ENCODE peak calls at places on chromosomes 13 and 19, in five cellular contexts. I, J, W, G and M are unnamed samples. For H3K4me1 and H3K9me3, the result is how much of the 10 kb centered on the place peaks cover.

GRCh38 chr13:51534075-51534817 is 50.0 kb upstream of the WDFY2 start:
- DNase-seq in I (peak), J (peak), W (no peak), G (no peak), M (no peak)

GRCh38 chr13:106814389-106814903 is 246.5 kb upstream of the ARGLU1 start:
- DNase-seq in I (no peak), J (no peak), W (no peak), G (no peak), M (no peak)

GRCh38 chr13:84896128-84896527 is 903.1 kb downstream of the SLITRK6 start:
- DNase-seq in I (peak), J (no peak), W (no peak), G (peak), M (peak)

GRCh38 chr19:10107817-10108367 is 1.7 kb downstream of the PPAN start:
- DNase-seq in I (no peak), J (no peak), W (no peak), G (no peak), M (no peak)

GRCh38 chr19:17762505-17763229 is 11.4 kb downstream of the FCHO1 start:
- DNase-seq in I (peak), J (no peak), W (no peak), G (peak), M (no peak)

GRCh38 chr19:33212773-33213172 is 12.9 kb downstream of the SLC7A10 start:
- DNase-seq in I (no peak), J (no peak), W (no peak), G (no peak), M (no peak)

GRCh38 chr13:102877285-102877684 is 31.5 kb downstream of the ERCC5 start:
- DNase-seq in I (no peak), J (no peak), W (no peak), G (no peak), M (no peak)

GRCh38 chr13:101343128-101343787 is 73.0 kb downstream of the NALCN start:
- DNase-seq in I (no peak), J (no peak), W (no peak), G (no peak), M (no peak)

GRCh38 chr19:19067276-19068072 is 3.7 kb downstream of the SLC25A42 start:
- DNase-seq in I (no peak), J (no peak), W (no peak), G (no peak), M (no peak)

GRCh38 chr13:62014299-62014698 is 598.6 kb upstream of the PCDH20 start:
- DNase-seq in I (no peak), J (no peak), W (no peak), G (no peak), M (peak)

GRCh38 chr13:20667857-20668256 is 35.6 kb upstream of the IL17D start:
- DNase-seq in I (no peak), J (no peak), W (no peak), G (no peak), M (no peak)

GRCh38 chr13:94351292-94352000 is 128.0 kb downstream of the DCT start:
- DNase-seq in I (no peak), J (no peak), W (no peak), G (no peak), M (no peak)

GRCh38 chr13:20446900-20447299 is 78.8 kb downstream of the CRYL1 start:
- DNase-seq in I (no peak), J (no peak), W (no peak), G (no peak), M (no peak)

GRCh38 chr19:35846038-35846668 is 6.2 kb downstream of the NPHS1 start:
- DNase-seq in I (peak), J (no peak), W (no peak), G (peak), M (no peak)

GRCh38 chr13:84607614-84608013 is 725.3 kb upstream of the SLITRK1 start:
- DNase-seq in I (no peak), J (no peak), W (no peak), G (no peak), M (no peak)

GRCh38 chr19:55095260-55096060 is 19.8 kb downstream of the EPS8L1 start:
- DNase-seq in I (no peak), J (no peak), W (no peak), G (peak), M (peak)

GRCh38 chr13:86945596-86945995 is 725.6 kb upstream of the SLITRK5 start:
- DNase-seq in I (no peak), J (no peak), W (no peak), G (no peak), M (no peak)

GRCh38 chr19:12364391-12365093 is 941 bp downstream of the ZNF442 start:
- DNase-seq in I (peak), J (no peak), W (peak), G (peak), M (no peak)

GRCh38 chr13:23510979-23511735 is 59.1 kb upstream of the TNFRSF19 start:
- DNase-seq in I (peak), J (no peak), W (no peak), G (peak), M (peak)

GRCh38 chr19:9306443-9306842 is 3.2 kb downstream of the ZNF699 start:
- DNase-seq in I (no peak), J (no peak), W (no peak), G (no peak), M (no peak)

GRCh38 chr19:34666200-34666957 is 10.6 kb downstream of the SCGB2B2 start:
- DNase-seq in I (no peak), J (no peak), W (no peak), G (no peak), M (no peak)

GRCh38 chr19:29259867-29260281 is 46.9 kb upstream of the UQCRFS1 start:
- DNase-seq in I (no peak), J (no peak), W (no peak), G (no peak), M (no peak)

GRCh38 chr19:54918499-54918898 is 12.6 kb downstream of the NCR1 start:
- DNase-seq in I (no peak), J (no peak), W (no peak), G (peak), M (no peak)

GRCh38 chr19:44582581-44583265 is 30.6 kb upstream of the IGSF23 start:
- DNase-seq in I (peak), J (no peak), W (no peak), G (peak), M (peak)

GRCh38 chr19:32631381-32631780 is 43.6 kb downstream of the ANKRD27 start:
- DNase-seq in I (no peak), J (no peak), W (no peak), G (peak), M (no peak)

GRCh38 chr13:42707596-42707995 is 73.8 kb upstream of the FAM216B start:
- DNase-seq in I (no peak), J (no peak), W (no peak), G (no peak), M (no peak)

DNA sequence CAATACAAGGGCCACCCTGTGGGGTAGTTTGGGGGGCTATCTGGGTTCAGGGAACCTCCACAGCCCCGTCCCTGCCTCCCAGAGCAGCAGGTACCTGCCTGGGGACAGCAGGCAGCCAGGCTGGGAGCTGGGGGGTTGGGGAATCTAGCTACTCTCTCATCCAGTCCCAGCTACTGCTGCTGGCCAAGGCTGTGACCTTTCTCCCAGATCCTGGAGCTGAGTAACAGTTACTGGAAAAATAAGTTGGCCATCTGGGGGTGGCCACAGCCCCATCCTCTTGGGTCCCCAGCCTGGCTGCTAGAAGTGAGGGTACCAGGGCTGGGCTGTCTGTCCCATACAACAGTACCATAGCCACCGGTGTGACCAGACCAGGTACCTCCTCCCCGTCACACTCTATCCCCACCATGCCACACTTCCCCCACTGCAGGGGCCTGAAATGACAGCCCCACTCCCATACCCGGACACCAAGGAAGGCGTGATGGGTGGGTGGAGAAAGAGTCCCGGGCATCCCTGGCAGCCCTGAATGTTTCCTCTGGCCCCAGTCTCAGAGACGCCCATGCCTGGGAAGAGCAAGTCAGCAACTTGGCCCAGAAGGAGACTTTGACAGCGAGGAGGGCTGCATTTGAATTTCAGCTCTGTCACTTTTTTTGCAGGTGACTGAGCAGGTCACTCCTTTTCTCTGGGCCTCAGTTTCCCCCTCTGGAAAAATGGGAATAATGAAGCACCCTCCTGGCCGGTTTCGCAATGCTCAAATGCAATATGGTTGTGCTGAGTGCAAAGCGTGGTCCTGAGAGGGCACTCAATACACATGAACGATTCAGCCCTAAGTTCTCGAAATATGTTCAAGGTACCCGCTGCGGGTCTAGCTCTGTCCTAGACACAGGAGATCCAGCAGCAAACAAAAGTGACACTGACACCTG is 30.7 kb upstream of the NFIC start:
- DNase-seq in I (peak), J (no peak), W (peak), G (no peak), M (no peak)
- H3K4me1 ChIP-seq in I (under half), J (under half), W (under half), G (under half), M (under half)

DNA sequence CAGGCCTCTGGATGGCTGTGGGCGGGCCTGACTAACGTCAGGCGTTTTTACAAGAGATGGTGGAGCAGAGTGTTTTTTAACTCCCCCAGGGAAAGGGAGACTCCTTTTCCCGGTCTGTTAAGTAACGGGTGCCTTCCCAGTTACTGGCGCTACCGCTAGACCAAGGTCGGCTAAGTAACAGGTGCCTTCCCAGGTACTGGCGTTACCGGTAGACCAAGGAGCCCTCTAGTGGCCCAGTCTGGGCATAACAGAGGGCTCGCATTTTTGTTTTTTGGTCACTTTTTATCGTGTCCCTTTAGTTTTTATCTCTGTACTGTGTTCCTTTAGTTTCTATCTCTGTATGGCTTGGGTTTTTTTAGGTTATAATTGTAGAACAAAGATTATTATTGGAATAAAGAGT is 10.0 kb downstream of the ZNF383 start:
- DNase-seq in I (no peak), J (peak), W (no peak), G (peak), M (no peak)
- H3K9me3 ChIP-seq in I (half or more), J (under half), W (under half), G (under half), M (under half)

GRCh38 chr13:98461525-98462240 is 115.2 kb downstream of the STK24 start:
- DNase-seq in I (no peak), J (no peak), W (peak), G (peak), M (no peak)
- H3K4me3 ChIP-seq in I (no peak), J (no peak), W (no peak), G (no peak), M (no peak)

GRCh38 chr19:15307169-15307568 is 25.2 kb downstream of the BRD4 start:
- DNase-seq in I (no peak), J (no peak), W (no peak), G (no peak), M (no peak)
- H3K4me1 ChIP-seq in I (under half), J (half or more), W (under half), G (under half), M (under half)

GRCh38 chr19:27772059-27772458 is 1440.9 kb downstream of the UQCRFS1 start:
- DNase-seq in I (no peak), J (no peak), W (no peak), G (no peak), M (no peak)

GRCh38 chr19:27774827-27775226 is 1438.1 kb downstream of the UQCRFS1 start:
- DNase-seq in I (no peak), J (no peak), W (no peak), G (no peak), M (peak)

GRCh38 chr19:27775395-27775794 is 1437.6 kb downstream of the UQCRFS1 start:
- DNase-seq in I (no peak), J (no peak), W (no peak), G (no peak), M (no peak)

GRCh38 chr19:27774337-27774736 is 1438.6 kb downstream of the UQCRFS1 start:
- DNase-seq in I (no peak), J (no peak), W (no peak), G (no peak), M (no peak)

GRCh38 chr19:27773318-27774094 is 1439.4 kb downstream of the UQCRFS1 start:
- DNase-seq in I (no peak), J (no peak), W (no peak), G (no peak), M (no peak)
- H3K9me3 ChIP-seq in I (half or more), J (under half), W (under half), G (under half), M (under half)

GRCh38 chr19:21065336-21065735 is 16.7 kb upstream of the ZNF714 start:
- DNase-seq in I (no peak), J (no peak), W (no peak), G (no peak), M (no peak)
- H3K4me3 ChIP-seq in I (no peak), J (no peak), W (no peak), G (no peak), M (no peak)

GRCh38 chr13:60163525-60164471 is at the start of gene DIAPH3:
- DNase-seq in I (peak), J (peak), W (peak), G (peak), M (peak)
- H3K4me1 ChIP-seq in I (under half), J (under half), W (under half), G (under half), M (under half)